ENCODE peak calls at places on chromosome 10, in five cellular contexts. Z, D, A, S and K are unnamed samples.

GRCh38 chr10:74238031-74238431 is 87.0 kb downstream of the ADK start:
- DNase-seq in S (no peak), A (no peak), D (no peak), Z (peak), K (no peak)

GRCh38 chr10:35480150-35480549 is 125.0 kb upstream of the GJD4 start:
- DNase-seq in A (no peak), S (no peak), Z (no peak), D (no peak), K (no peak)

GRCh38 chr10:46255696-46256355 is 31.0 kb upstream of the ANTXRL start:
- DNase-seq in A (no peak), S (no peak), Z (peak), D (no peak), K (no peak)

GRCh38 chr10:120039066-120039465 is 146.5 kb downstream of the SEC23IP start:
- DNase-seq in Z (no peak), A (no peak), D (no peak), S (no peak), K (no peak)

GRCh38 chr10:125562737-125563136 is 120.2 kb downstream of the TEX36 start:
- DNase-seq in A (no peak), Z (no peak), D (no peak), S (no peak), K (no peak)

GRCh38 chr10:93859049-93859655 is 34.6 kb upstream of the SLC35G1 start:
- DNase-seq in D (peak), S (no peak), Z (no peak), A (no peak), K (no peak)

GRCh38 chr10:92916433-92916832 is 68.1 kb downstream of the EXOC6 start:
- DNase-seq in D (no peak), Z (no peak), A (no peak), S (no peak), K (no peak)

GRCh38 chr10:123550680-123551096 is 115.5 kb upstream of the GPR26 start:
- DNase-seq in A (no peak), Z (no peak), S (no peak), D (no peak), K (no peak)

GRCh38 chr10:130218936-130219335 is 82.7 kb downstream of the GLRX3 start:
- DNase-seq in D (no peak), S (no peak), A (no peak), Z (no peak), K (peak)

GRCh38 chr10:86249794-86250193 is 116.8 kb downstream of the GRID1 start:
- DNase-seq in S (no peak), Z (no peak), D (no peak), A (no peak), K (no peak)

GRCh38 chr10:96025566-96025965 is 17.8 kb upstream of the CCNJ start:
- DNase-seq in S (no peak), Z (no peak), D (no peak), A (no peak), K (no peak)

GRCh38 chr10:12400266-12400931 is 51.1 kb downstream of the CAMK1D start:
- DNase-seq in Z (peak), S (no peak), A (no peak), D (no peak), K (no peak)

GRCh38 chr10:130984686-130985085 is 326.8 kb downstream of the TCERG1L start:
- DNase-seq in S (no peak), D (no peak), Z (no peak), A (no peak), K (no peak)

GRCh38 chr10:76509501-76509900 is 1078.1 kb downstream of the LRMDA start:
- DNase-seq in S (no peak), D (no peak), A (no peak), Z (peak), K (no peak)

GRCh38 chr10:79942261-79943185 is 6.4 kb downstream of the SFTPD start:
- DNase-seq in A (no peak), Z (no peak), S (no peak), D (no peak), K (peak)

GRCh38 chr10:119301397-119301796 is 94.0 kb downstream of the GRK5 start:
- DNase-seq in Z (no peak), D (no peak), S (no peak), A (no peak), K (no peak)

GRCh38 chr10:18918545-18918944 is 130.1 kb upstream of the MALRD1 start:
- DNase-seq in S (no peak), A (no peak), Z (peak), D (no peak), K (no peak)

GRCh38 chr10:80421369-80422220 is 13.2 kb downstream of the PRXL2A start:
- DNase-seq in Z (no peak), D (no peak), A (no peak), S (no peak), K (no peak)

GRCh38 chr10:61903991-61904350 is 2.5 kb downstream of the ARID5B start:
- DNase-seq in D (no peak), S (no peak), A (no peak), Z (no peak), K (no peak)

GRCh38 chr10:21764790-21765189 is 230.8 kb downstream of the MLLT10 start:
- DNase-seq in S (no peak), A (no peak), D (no peak), Z (no peak), K (no peak)

GRCh38 chr10:72740526-72740925 is 48.6 kb downstream of the MCU start:
- DNase-seq in D (no peak), A (no peak), S (no peak), Z (peak), K (no peak)

GRCh38 chr10:103197177-103197576 is 4.1 kb upstream of the NT5C2 start:
- DNase-seq in A (peak), D (no peak), Z (peak), S (no peak), K (peak)

GRCh38 chr10:82942572-82943091 is 1067.6 kb downstream of the NRG3 start:
- DNase-seq in Z (peak), S (no peak), A (no peak), D (no peak), K (no peak)

GRCh38 chr10:46516660-46517416 is 39.6 kb downstream of the GPRIN2 start:
- DNase-seq in S (no peak), A (peak), Z (peak), D (peak), K (no peak)

GRCh38 chr10:128629111-128630096 is 503.2 kb upstream of the MKI67 start:
- DNase-seq in A (no peak), S (no peak), Z (peak), D (no peak), K (no peak)

GRCh38 chr10:30862486-30862885 is 169.2 kb downstream of the ZNF438 start:
- DNase-seq in A (peak), D (no peak), Z (peak), S (no peak), K (no peak)

GRCh38 chr10:119817991-119818888 is 54.4 kb downstream of the MCMBP start:
- DNase-seq in A (no peak), D (no peak), Z (peak), S (peak), K (no peak)

GRCh38 chr10:63206576-63206975 is 73.4 kb downstream of the NRBF2 start:
- DNase-seq in D (no peak), Z (no peak), A (no peak), S (no peak), K (no peak)

GRCh38 chr10:112913661-112914287 is 36.3 kb upstream of the TCF7L2 start:
- DNase-seq in S (no peak), Z (no peak), A (no peak), D (no peak), K (no peak)